ENCODE peak calls at places on chromosomes 16 and 17, in eight cellular contexts. G, H, Q, J, V, N, S and I are unnamed samples.

GRCh38 chr17:31415004-31415454 is 23.6 kb downstream of the RAB11FIP4 start:
- DNase-seq in G (no peak), H (peak; percentile 76), Q (no peak), J (no peak), V (no peak), N (no peak), S (no peak), I (no peak)

GRCh38 chr16:57234707-57235092 is 10.4 kb upstream of the ARL2BP start:
- DNase-seq in G (no peak), H (no peak), Q (no peak), J (no peak), V (no peak), N (no peak), S (no peak), I (no peak)

GRCh38 chr17:55264273-55264639 is 504 bp upstream of the HLF start:
- DNase-seq in G (no peak), H (no peak), Q (no peak), J (no peak), V (no peak), N (no peak), S (no peak), I (no peak)

GRCh38 chr17:12599185-12599920 is 66.3 kb upstream of the MYOCD start:
- DNase-seq in G (no peak), H (no peak), Q (no peak), J (peak; percentile 52), V (no peak), N (no peak), S (no peak), I (no peak)

GRCh38 chr16:85168732-85169256 is 56.5 kb upstream of the CIBAR2 start:
- DNase-seq in G (no peak), H (no peak), Q (peak; percentile 34), J (no peak), V (no peak), N (no peak), S (no peak), I (no peak)

GRCh38 chr17:58303981-58304734 is 23.4 kb upstream of the MPO start:
- DNase-seq in G (peak; percentile 49), H (peak; percentile 80), Q (peak; percentile 8), J (no peak), V (peak; percentile 84), N (peak; percentile 34), S (no peak), I (peak; percentile 45)

GRCh38 chr16:53792161-53792951 is 88.4 kb downstream of the FTO start:
- DNase-seq in G (no peak), H (no peak), Q (no peak), J (no peak), V (no peak), N (no peak), S (no peak), I (no peak)

GRCh38 chr17:30969989-30970680 is 704 bp upstream of the RNF135 start:
- DNase-seq in G (no peak), H (peak; percentile 78), Q (no peak), J (no peak), V (no peak), N (no peak), S (no peak), I (peak; percentile 21)

GRCh38 chr17:18361837-18362380 is 1.4 kb downstream of the SHMT1 start:
- DNase-seq in G (no peak), H (no peak), Q (no peak), J (no peak), V (no peak), N (no peak), S (no peak), I (no peak)

GRCh38 chr17:51120357-51120738 is 320 bp downstream of the SPAG9 start:
- DNase-seq in G (peak; percentile 59), H (no peak), Q (peak; percentile 25), J (no peak), V (no peak), N (peak; percentile 41), S (peak; percentile 66), I (peak; percentile 35)

GRCh38 chr17:2336215-2337151 is at the start of gene TSR1:
- DNase-seq in G (peak; percentile 72), H (peak; percentile 98), Q (peak; percentile 95), J (peak; percentile 68), V (peak; percentile 95), N (peak; percentile 84), S (peak; percentile 95), I (peak; percentile 85)

GRCh38 chr16:85139888-85140339 is 27.6 kb upstream of the CIBAR2 start:
- DNase-seq in G (no peak), H (no peak), Q (no peak), J (no peak), V (no peak), N (no peak), S (no peak), I (no peak)

GRCh38 chr17:8382052-8382879 is 727 bp downstream of the RPL26 start:
- DNase-seq in G (no peak), H (no peak), Q (no peak), J (no peak), V (no peak), N (no peak), S (no peak), I (no peak)

GRCh38 chr17:79852748-79853147 is 13.5 kb upstream of the CBX4 start:
- DNase-seq in G (no peak), H (no peak), Q (no peak), J (no peak), V (no peak), N (no peak), S (no peak), I (no peak)

GRCh38 chr16:71867934-71868333 is 16.0 kb downstream of the ZNF821 start:
- DNase-seq in G (no peak), H (no peak), Q (peak; percentile 63), J (no peak), V (no peak), N (no peak), S (no peak), I (no peak)

GRCh38 chr16:56632160-56632847 is at the start of gene MT1M:
- DNase-seq in G (no peak), H (peak; percentile 94), Q (no peak), J (no peak), V (no peak), N (no peak), S (no peak), I (no peak)

GRCh38 chr17:49292901-49293300 is 62.3 kb upstream of the PHOSPHO1 start:
- DNase-seq in G (no peak), H (no peak), Q (no peak), J (no peak), V (no peak), N (no peak), S (no peak), I (no peak)

GRCh38 chr17:65403616-65404015 is 157.8 kb downstream of the AXIN2 start:
- DNase-seq in G (no peak), H (no peak), Q (no peak), J (no peak), V (no peak), N (no peak), S (no peak), I (no peak)

GRCh38 chr16:23836404-23837291 is 865 bp downstream of the PRKCB start:
- DNase-seq in G (no peak), H (no peak), Q (no peak), J (no peak), V (peak; percentile 83), N (peak; percentile 48), S (peak; percentile 73), I (peak; percentile 33)

GRCh38 chr16:49407873-49408565 is 34.4 kb downstream of the C16orf78 start:
- DNase-seq in G (peak; percentile 94), H (peak; percentile 94), Q (peak; percentile 59), J (peak; percentile 10), V (peak; percentile 89), N (peak; percentile 53), S (peak; percentile 66), I (peak; percentile 22)

GRCh38 chr17:49553676-49554335 is 21.9 kb upstream of the NXPH3 start:
- DNase-seq in G (no peak), H (no peak), Q (no peak), J (no peak), V (peak; percentile 51), N (no peak), S (no peak), I (no peak)

GRCh38 chr17:46870116-46870803 is 18.9 kb downstream of the WNT9B start:
- DNase-seq in G (no peak), H (no peak), Q (no peak), J (no peak), V (no peak), N (no peak), S (no peak), I (no peak)

GRCh38 chr16:79156761-79157160 is 443.8 kb downstream of the MAF start:
- DNase-seq in G (no peak), H (no peak), Q (no peak), J (no peak), V (no peak), N (no peak), S (no peak), I (no peak)

GRCh38 chr17:740240-741055 is 8.1 kb downstream of the TLCD3A start:
- DNase-seq in G (no peak), H (peak; percentile 81), Q (no peak), J (no peak), V (no peak), N (no peak), S (no peak), I (no peak)

GRCh38 chr16:56737539-56737938 is 7.6 kb downstream of the NUP93 start:
- DNase-seq in G (no peak), H (no peak), Q (no peak), J (no peak), V (no peak), N (no peak), S (no peak), I (no peak)

GRCh38 chr17:81834831-81835267 is at the start of gene PPP1R27:
- DNase-seq in G (no peak), H (no peak), Q (no peak), J (no peak), V (no peak), N (no peak), S (no peak), I (no peak)

GRCh38 chr16:2152695-2153506 is 2.7 kb upstream of the TRAF7 start:
- DNase-seq in G (no peak), H (no peak), Q (no peak), J (no peak), V (no peak), N (no peak), S (peak; percentile 61), I (peak; percentile 9)

GRCh38 chr16:48911700-48912099 is 301.7 kb upstream of the N4BP1 start:
- DNase-seq in G (no peak), H (no peak), Q (no peak), J (no peak), V (no peak), N (no peak), S (no peak), I (no peak)

GRCh38 chr16:78421244-78421661 is 321.8 kb downstream of the WWOX start:
- DNase-seq in G (no peak), H (no peak), Q (no peak), J (no peak), V (no peak), N (no peak), S (no peak), I (no peak)

GRCh38 chr17:47204722-47205418 is 4.3 kb upstream of the MYL4 start:
- DNase-seq in G (no peak), H (no peak), Q (no peak), J (no peak), V (no peak), N (no peak), S (no peak), I (no peak)

GRCh38 chr17:44581868-44582267 is 24.6 kb downstream of the FZD2 start:
- DNase-seq in G (no peak), H (no peak), Q (peak; percentile 16), J (no peak), V (no peak), N (no peak), S (peak; percentile 23), I (no peak)

GRCh38 chr16:14131774-14132695 is 60.9 kb downstream of the MRTFB start:
- DNase-seq in G (no peak), H (no peak), Q (no peak), J (no peak), V (no peak), N (no peak), S (no peak), I (no peak)

GRCh38 chr17:50946891-50947843 is 81.0 kb upstream of the TOB1 start:
- DNase-seq in G (no peak), H (peak; percentile 48), Q (no peak), J (no peak), V (peak; percentile 61), N (no peak), S (no peak), I (no peak)

GRCh38 chr16:12178251-12178990 is 201.9 kb downstream of the SNX29 start:
- DNase-seq in G (no peak), H (no peak), Q (no peak), J (peak; percentile 45), V (no peak), N (no peak), S (peak; percentile 35), I (no peak)